ENCODE peak calls at places on chromosome 19, in five cellular contexts. R is stimulated activated CD4-positive, alpha-beta T cell treated with anti-CD3 and anti-CD28 coated beads, Interleukin-2, amount 100 ng/mL, for 48 hours; D is mesendoderm; J is pancreas; X is GM12891. I is an unnamed sample.

GRCh38 chr19:9070066-9070465 is 16.8 kb upstream of the OR1M1 start:
- DNase-seq in R (no peak), D (peak; percentile 76), J (no peak), X (no peak), I (no peak)

GRCh38 chr19:48615145-48616040 is 517 bp upstream of the FAM83E start:
- DNase-seq in R (no peak), D (no peak), J (no peak), X (no peak), I (no peak)

GRCh38 chr19:8610041-8610927 is at the start of gene ADAMTS10:
- DNase-seq in R (peak; percentile 24), D (peak; percentile 67), J (peak; percentile 25), X (no peak), I (no peak)

GRCh38 chr19:38255759-38256052 is 468 bp downstream of the PPP1R14A start:
- DNase-seq in R (no peak), D (peak; percentile 28), J (no peak), X (no peak), I (no peak)

GRCh38 chr19:41351339-41352245 is 2.1 kb downstream of the TGFB1 start:
- DNase-seq in R (peak; percentile 72), D (peak; percentile 63), J (no peak), X (peak; percentile 81), I (peak; percentile 89)

GRCh38 chr19:58033741-58034475 is at the start of gene ZSCAN1:
- DNase-seq in R (peak; percentile 2), D (peak; percentile 97), J (peak; percentile 80), X (no peak), I (peak; percentile 81)

GRCh38 chr19:2084993-2085720 is 11.0 kb downstream of the MOB3A start:
- DNase-seq in R (peak; percentile 86), D (no peak), J (no peak), X (peak; percentile 80), I (peak; percentile 91)

GRCh38 chr19:16367269-16367683 is 42.6 kb downstream of the KLF2 start:
- DNase-seq in R (no peak), D (no peak), J (no peak), X (no peak), I (peak; percentile 46)

GRCh38 chr19:4278460-4278901 is 585 bp upstream of the SHD start:
- DNase-seq in R (no peak), D (peak; percentile 41), J (no peak), X (no peak), I (no peak)

GRCh38 chr19:10226376-10227214 is 4.5 kb downstream of the S1PR2 start:
- DNase-seq in R (no peak), D (no peak), J (no peak), X (no peak), I (no peak)

GRCh38 chr19:21109116-21109515 is 27.1 kb downstream of the ZNF714 start:
- DNase-seq in R (no peak), D (no peak), J (no peak), X (no peak), I (no peak)

GRCh38 chr19:9848060-9848459 is 12.9 kb downstream of the PIN1 start:
- DNase-seq in R (no peak), D (peak; percentile 42), J (no peak), X (no peak), I (no peak)

GRCh38 chr19:45376045-45376724 is 5.8 kb upstream of the ERCC2 start:
- DNase-seq in R (no peak), D (peak; percentile 97), J (peak; percentile 71), X (no peak), I (no peak)

GRCh38 chr19:55585658-55586339 is 5.2 kb upstream of the ZNF579 start:
- DNase-seq in R (no peak), D (peak; percentile 63), J (peak; percentile 76), X (no peak), I (peak; percentile 32)

GRCh38 chr19:4376245-4376990 is 23.9 kb downstream of the SH3GL1 start:
- DNase-seq in R (no peak), D (no peak), J (no peak), X (no peak), I (no peak)

GRCh38 chr19:55681131-55682087 is 6.4 kb downstream of the EPN1 start:
- DNase-seq in R (no peak), D (no peak), J (no peak), X (no peak), I (no peak)

GRCh38 chr19:11538232-11539036 is at the start of gene CNN1:
- DNase-seq in R (no peak), D (peak; percentile 98), J (no peak), X (no peak), I (no peak)

GRCh38 chr19:32349724-32350475 is 4.5 kb downstream of the ZNF507 start:
- DNase-seq in R (no peak), D (no peak), J (no peak), X (no peak), I (no peak)

GRCh38 chr19:53047379-53047778 is 2.8 kb downstream of the ERVV-2 start:
- DNase-seq in R (no peak), D (no peak), J (no peak), X (no peak), I (no peak)

GRCh38 chr19:33298146-33298911 is 4.0 kb downstream of the CEBPA start:
- DNase-seq in R (no peak), D (no peak), J (no peak), X (no peak), I (no peak)

GRCh38 chr19:10918359-10918758 is 10.1 kb downstream of the YIPF2 start:
- DNase-seq in R (no peak), D (no peak), J (no peak), X (no peak), I (no peak)

GRCh38 chr19:40661616-40662015 is 28.8 kb downstream of the NUMBL start:
- DNase-seq in R (no peak), D (no peak), J (no peak), X (no peak), I (no peak)

GRCh38 chr19:29665826-29666633 is 769 bp downstream of the PLEKHF1 start:
- DNase-seq in R (no peak), D (peak; percentile 79), J (no peak), X (no peak), I (peak; percentile 28)

GRCh38 chr19:48455171-48455907 is at the start of gene KCNJ14:
- DNase-seq in R (no peak), D (no peak), J (no peak), X (no peak), I (no peak)

GRCh38 chr19:19105365-19106060 is 32.8 kb downstream of the TMEM161A start:
- DNase-seq in R (no peak), D (peak; percentile 84), J (no peak), X (no peak), I (no peak)

GRCh38 chr19:58385313-58386165 is 1.5 kb upstream of the RPS5 start:
- DNase-seq in R (no peak), D (no peak), J (no peak), X (no peak), I (no peak)

GRCh38 chr19:6156033-6156432 is 20.6 kb downstream of the ACSBG2 start:
- DNase-seq in R (no peak), D (no peak), J (no peak), X (no peak), I (no peak)

GRCh38 chr19:48458016-48458415 is 2.6 kb downstream of the KCNJ14 start:
- DNase-seq in R (no peak), D (no peak), J (no peak), X (no peak), I (no peak)

GRCh38 chr19:11024259-11024658 is 63.4 kb downstream of the SMARCA4 start:
- DNase-seq in R (no peak), D (no peak), J (no peak), X (no peak), I (no peak)

GRCh38 chr19:8088752-8089663 is 36.4 kb downstream of the CCL25 start:
- DNase-seq in R (no peak), D (peak; percentile 35), J (no peak), X (no peak), I (no peak)

GRCh38 chr19:8445488-8446001 is 770 bp downstream of the HNRNPM start:
- DNase-seq in R (peak; percentile 42), D (peak; percentile 54), J (peak; percentile 63), X (no peak), I (peak; percentile 12)

GRCh38 chr19:1101337-1101698 is 2.5 kb upstream of the GPX4 start:
- DNase-seq in R (no peak), D (peak; percentile 50), J (no peak), X (no peak), I (no peak)

GRCh38 chr19:33444238-33444992 is 70.9 kb downstream of the CEBPG start:
- DNase-seq in R (no peak), D (no peak), J (no peak), X (no peak), I (no peak)

GRCh38 chr19:33270769-33271168 is 31.6 kb downstream of the CEBPA start:
- DNase-seq in R (no peak), D (no peak), J (no peak), X (no peak), I (no peak)

GRCh38 chr19:22263121-22263520 is 23.1 kb upstream of the ZNF729 start:
- DNase-seq in R (no peak), D (no peak), J (no peak), X (no peak), I (no peak)

GRCh38 chr19:29526730-29527499 is 1.1 kb downstream of the VSTM2B start:
- DNase-seq in R (peak; percentile 48), D (peak; percentile 32), J (no peak), X (peak; percentile 52), I (no peak)